ENCODE peak calls at places on chromosomes 11 and 22, in ten cellular contexts. A, C, J, H, V, S, T, E, P and F are unnamed samples.

GRCh38 chr22:34410111-34410510 is 489.8 kb upstream of the LARGE1 start:
- DNase-seq in T (no peak), P (no peak), C (no peak), J (no peak), A (no peak), E (no peak), S (no peak), V (no peak), H (no peak), F (no peak)

GRCh38 chr11:23973244-23973643 is 523.6 kb upstream of the LUZP2 start:
- DNase-seq in P (no peak), S (no peak), J (no peak), V (no peak), C (no peak), A (no peak), T (no peak), H (no peak), E (no peak), F (no peak)

GRCh38 chr22:38088723-38089473 is 4.9 kb upstream of the SLC16A8 start:
- DNase-seq in J (no peak), H (no peak), E (no peak), C (no peak), T (no peak), P (no peak), V (no peak), A (no peak), S (no peak), F (no peak)

GRCh38 chr11:65448418-65449196 is 26.0 kb downstream of the NEAT1 start:
- DNase-seq in J (peak), V (no peak), T (peak), C (no peak), S (peak), H (peak), P (peak), A (peak), E (no peak), F (no peak)

GRCh38 chr11:73195191-73196007 is 22.7 kb upstream of the P2RY2 start:
- DNase-seq in S (no peak), H (no peak), A (no peak), E (no peak), T (peak), J (no peak), C (peak), P (peak), V (peak), F (no peak)

GRCh38 chr11:122367809-122368231 is 251.8 kb upstream of the BLID start:
- DNase-seq in P (no peak), T (no peak), J (peak), C (no peak), H (peak), S (peak), V (no peak), E (no peak), A (no peak), F (no peak)

GRCh38 chr11:18171377-18172000 is 1.1 kb upstream of the MRGPRX4 start:
- DNase-seq in J (no peak), T (no peak), S (peak), V (no peak), A (peak), H (no peak), P (no peak), E (no peak), C (peak), F (no peak)

GRCh38 chr22:41923595-41924276 is 2.9 kb downstream of the TNFRSF13C start:
- DNase-seq in S (no peak), H (no peak), A (no peak), V (no peak), E (no peak), T (no peak), C (no peak), J (no peak), P (no peak), F (no peak)

GRCh38 chr22:32574397-32574796 is 99.8 kb downstream of the FBXO7 start:
- DNase-seq in J (no peak), P (no peak), C (peak), H (no peak), V (no peak), E (no peak), S (no peak), T (no peak), A (no peak), F (no peak)

GRCh38 chr22:28075260-28075981 is 156.4 kb upstream of the PITPNB start:
- DNase-seq in J (peak), V (no peak), C (no peak), H (peak), S (no peak), P (peak), E (no peak), A (peak), T (peak), F (no peak)

GRCh38 chr11:11856638-11857037 is 14.9 kb downstream of the USP47 start:
- DNase-seq in E (no peak), P (no peak), S (no peak), T (no peak), V (no peak), H (no peak), C (peak), J (no peak), A (no peak), F (no peak)

GRCh38 chr11:97022942-97023341 is 633.1 kb downstream of the JRKL start:
- DNase-seq in S (no peak), A (no peak), V (no peak), J (no peak), P (no peak), C (no peak), E (no peak), H (no peak), T (no peak), F (no peak)

GRCh38 chr11:126716456-126717083 is 284.0 kb downstream of the KIRREL3 start:
- DNase-seq in C (peak), J (no peak), E (no peak), H (peak), A (peak), T (peak), P (peak), S (no peak), V (peak), F (no peak)

GRCh38 chr11:93537767-93538261 is 5.4 kb downstream of the SMCO4 start:
- DNase-seq in T (no peak), H (peak), P (no peak), V (peak), A (peak), C (peak), J (peak), S (peak), E (no peak), F (peak)

GRCh38 chr22:45844949-45845613 is 131.9 kb downstream of the WNT7B start:
- DNase-seq in A (no peak), T (no peak), S (no peak), P (no peak), C (no peak), H (no peak), J (no peak), E (no peak), V (no peak), F (no peak)

GRCh38 chr22:40401532-40401931 is 31.1 kb downstream of the SGSM3 start:
- DNase-seq in S (no peak), J (no peak), V (no peak), P (peak), A (no peak), T (no peak), H (peak), E (no peak), C (peak), F (peak)

GRCh38 chr11:33779849-33780528 is 5.7 kb upstream of the FBXO3 start:
- DNase-seq in C (no peak), V (no peak), T (no peak), A (no peak), H (peak), E (no peak), S (no peak), P (no peak), J (no peak), F (no peak)

GRCh38 chr11:68471360-68472340 is 11.1 kb downstream of the PPP6R3 start:
- DNase-seq in H (peak), E (no peak), J (no peak), A (no peak), V (no peak), S (no peak), T (no peak), C (peak), P (no peak), F (peak)

GRCh38 chr11:118175031-118175531 is 1.4 kb downstream of the SCN2B start:
- DNase-seq in T (no peak), V (peak), H (no peak), A (no peak), J (no peak), E (no peak), C (no peak), S (peak), P (no peak), F (no peak)
- TF ChIP-seq POLR2A in T (no peak), V (peak), H (no peak), A (no peak), J (no peak), E (peak), C (no peak), S (peak), P (no peak), F (no peak)

DNA sequence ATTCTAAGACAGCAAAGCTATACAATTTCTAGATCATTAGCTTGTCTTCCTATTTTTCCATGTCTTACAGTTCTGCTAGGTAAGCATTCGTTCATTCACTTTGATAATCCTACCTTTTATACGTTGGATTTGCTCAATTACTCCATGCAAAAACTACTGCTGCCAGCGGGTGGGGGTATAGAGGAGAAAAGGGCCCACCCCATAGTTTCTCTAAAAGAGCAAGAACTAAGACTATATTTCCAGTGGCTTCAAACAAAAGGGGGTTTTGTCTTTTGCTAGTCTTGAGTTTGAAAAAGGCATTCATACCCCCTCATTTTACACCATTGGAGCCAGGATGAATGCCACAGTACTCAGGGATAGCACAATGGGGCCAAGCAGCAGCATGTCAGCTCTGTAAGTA is 155.7 kb downstream of the WT1 start:
- DNase-seq in H (no peak), V (no peak), S (no peak), P (no peak), T (no peak), J (no peak), E (no peak), A (no peak), C (no peak), F (no peak)
- TF ChIP-seq CTCF in H (no peak), V (no peak), S (no peak), P (no peak), T (no peak), J (no peak), E (no peak), A (no peak), C (peak), F (no peak)

GRCh38 chr11:67438121-67438902 is 830 bp upstream of the PTPRCAP start:
- DNase-seq in E (no peak), T (peak), S (no peak), V (no peak), P (peak), J (no peak), H (no peak), C (peak), A (no peak), F (peak)
- TF ChIP-seq POLR2A in E (no peak), T (peak), S (no peak), V (no peak), P (peak), J (no peak), H (no peak), C (peak), A (no peak), F (no peak)

DNA sequence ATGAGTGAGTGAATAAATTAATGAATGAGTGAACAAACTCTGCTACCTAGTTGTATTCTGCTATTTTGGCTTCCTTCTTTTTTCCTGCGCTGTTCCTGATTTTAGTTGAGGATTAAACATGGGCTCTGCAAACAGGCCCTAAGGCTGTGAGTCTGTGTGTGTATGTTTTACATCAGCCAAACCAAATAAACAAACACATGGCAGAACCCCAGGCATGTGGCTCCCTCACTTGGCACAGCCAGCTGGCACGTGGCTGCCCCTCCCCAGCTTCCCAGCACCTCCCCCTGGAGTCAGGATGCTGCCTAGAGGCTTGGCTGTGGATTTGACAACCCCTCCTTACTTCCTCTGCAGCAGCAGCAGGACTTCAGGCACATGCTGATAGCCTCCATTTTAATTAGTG is 593.2 kb downstream of the INSC start:
- DNase-seq in P (no peak), H (peak), J (no peak), E (no peak), C (no peak), T (peak), A (peak), V (peak), S (peak), F (no peak)
- TF ChIP-seq CTCF in P (no peak), H (no peak), J (no peak), E (no peak), C (no peak), T (no peak), A (no peak), V (no peak), S (no peak), F (no peak)

DNA sequence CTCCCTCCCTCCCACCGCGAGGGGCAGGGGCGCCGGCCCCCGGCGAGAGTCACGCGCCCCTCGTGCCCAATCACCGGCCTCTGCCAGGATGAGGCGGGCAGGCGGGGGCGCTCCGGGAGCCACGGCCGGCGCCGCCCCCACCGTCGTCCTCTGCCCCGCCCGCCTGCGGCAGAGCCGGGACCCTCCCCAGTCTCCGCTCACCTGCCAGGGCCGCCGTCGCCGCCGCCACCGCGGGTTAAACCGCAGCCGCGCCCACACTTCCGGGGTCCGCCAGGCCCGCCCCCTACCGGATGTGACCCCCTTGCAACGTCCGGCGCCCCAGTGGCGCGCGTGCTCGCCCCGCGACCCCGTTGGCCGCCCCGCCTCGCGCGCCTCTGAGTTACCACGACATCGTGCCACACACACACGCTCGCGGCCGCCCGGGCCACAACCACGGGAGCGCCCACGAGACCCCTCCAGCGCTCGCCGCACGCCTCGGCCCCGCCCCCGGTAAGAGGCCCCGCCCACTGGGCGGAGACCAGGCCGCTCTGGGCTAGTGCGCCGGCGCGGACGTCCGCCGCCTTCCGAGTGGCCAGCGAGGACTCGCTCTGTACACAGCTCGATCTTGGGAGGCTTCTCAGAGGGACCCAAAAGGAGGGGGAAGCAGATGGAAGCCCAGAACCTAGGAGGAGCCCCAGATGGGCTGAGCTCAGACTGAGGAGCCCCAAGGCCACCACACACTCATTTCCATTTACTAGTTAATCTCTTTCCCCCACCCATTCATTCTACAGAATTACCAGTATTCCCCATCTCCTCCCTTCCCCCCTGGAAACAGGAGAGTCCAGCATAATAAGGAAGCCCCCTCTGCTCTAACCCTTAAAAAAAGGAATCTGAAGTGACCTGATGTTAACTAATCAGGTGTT is at the start of gene VPS37C:
- DNase-seq in E (peak), J (peak), T (peak), V (peak), P (peak), A (peak), S (peak), H (peak), C (peak), F (peak)
- TF ChIP-seq POLR2A in E (peak), J (peak), T (peak), V (peak), P (peak), A (peak), S (peak), H (peak), C (peak), F (peak)

GRCh38 chr22:47842119-47842518 is 1079.7 kb downstream of the TBC1D22A start:
- DNase-seq in A (no peak), E (no peak), P (no peak), S (no peak), T (no peak), J (no peak), H (no peak), V (no peak), C (peak), F (no peak)

GRCh38 chr22:47836957-47837356 is 1074.5 kb downstream of the TBC1D22A start:
- DNase-seq in E (no peak), V (no peak), A (no peak), P (no peak), H (no peak), C (no peak), S (no peak), J (no peak), T (no peak), F (no peak)

GRCh38 chr22:47837703-47838102 is 1075.3 kb downstream of the TBC1D22A start:
- DNase-seq in S (no peak), V (no peak), E (no peak), C (peak), J (no peak), H (peak), T (no peak), P (no peak), A (no peak), F (no peak)

GRCh38 chr22:47841166-47841565 is 1078.7 kb downstream of the TBC1D22A start:
- DNase-seq in V (no peak), T (no peak), C (no peak), S (no peak), E (no peak), A (no peak), J (no peak), P (no peak), H (no peak), F (no peak)

DNA sequence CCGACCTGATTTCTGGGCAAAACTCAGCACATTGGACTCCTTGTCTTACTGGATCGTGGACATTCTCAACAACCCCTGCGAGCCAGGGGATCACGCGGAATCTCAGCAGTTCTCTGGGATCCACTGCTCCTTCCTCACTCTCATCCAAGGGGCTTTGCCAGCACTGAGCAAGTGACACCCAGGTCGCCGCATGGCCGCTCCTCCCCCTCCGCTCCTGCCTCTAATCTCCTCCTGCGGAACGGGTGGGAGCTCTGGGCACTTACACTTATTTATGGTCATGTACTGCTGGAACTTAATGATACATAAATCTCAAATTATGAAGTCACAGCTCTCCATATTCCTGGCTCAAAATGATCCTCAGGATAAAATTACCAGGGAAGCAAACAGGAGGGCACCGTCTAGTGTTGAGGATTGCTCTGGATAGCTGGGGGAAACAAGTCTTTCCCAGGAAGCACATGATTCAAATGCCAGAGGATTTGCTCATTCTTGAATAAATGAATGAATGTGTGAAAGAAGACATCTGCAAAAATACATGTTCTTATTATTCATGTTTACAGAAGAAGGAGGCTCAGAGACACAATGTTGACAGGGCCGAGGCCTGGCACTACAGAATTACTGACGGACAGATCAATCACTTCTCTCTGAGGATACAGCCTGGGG is 1077.3 kb downstream of the TBC1D22A start:
- DNase-seq in P (no peak), C (no peak), T (no peak), S (no peak), J (no peak), E (no peak), H (no peak), A (no peak), V (no peak), F (no peak)
- TF ChIP-seq CTCF in P (no peak), C (no peak), T (no peak), S (no peak), J (no peak), E (no peak), H (no peak), A (no peak), V (no peak), F (no peak)

GRCh38 chr22:50305658-50306566 is 1.5 kb downstream of the PLXNB2 start:
- DNase-seq in C (peak), V (peak), H (peak), S (peak), E (peak), P (peak), T (peak), J (peak), A (peak), F (no peak)
- TF ChIP-seq POLR2A in C (no peak), V (peak), H (peak), S (no peak), E (no peak), P (peak), T (peak), J (no peak), A (peak), F (no peak)